ENCODE peak calls at places on chromosomes 4 and X, in nine cellular contexts. R is A549; B is substantia nigra; E is activated CD4-positive, alpha-beta T cell treated with anti-CD3 and anti-CD28 coated beads, Interleukin-2, amount 50 U/mL, for 48 hours; D is G401; L is NAMALWA; U is stimulated activated CD8-positive, alpha-beta memory T cell treated with anti-CD3 and anti-CD28 coated beads, Interleukin-2, amount 100 ng/mL, for 48 hours; H is mammary epithelial cell; Z is psoas muscle. Q is an unnamed sample.

GRCh38 chrX:124093222-124093621 is 131.7 kb downstream of the STAG2 start:
- DNase-seq in R (no peak), B (no peak), E (no peak), D (no peak), L (no peak), U (no peak), H (no peak), Z (no peak), Q (no peak)

GRCh38 chr4:76856183-76856969 is 41.6 kb downstream of the SOWAHB start:
- DNase-seq in R (peak), B (no peak), E (no peak), D (no peak), L (no peak), U (no peak), H (no peak), Z (no peak), Q (no peak)

GRCh38 chr4:184234155-184234554 is 16.5 kb upstream of the ENPP6 start:
- DNase-seq in R (no peak), B (no peak), E (no peak), D (no peak), L (no peak), U (no peak), H (no peak), Z (no peak), Q (no peak)

GRCh38 chr4:169253904-169254303 is 16.9 kb downstream of the SH3RF1 start:
- DNase-seq in R (peak), B (no peak), E (no peak), D (no peak), L (no peak), U (no peak), H (peak), Z (no peak), Q (no peak)

GRCh38 chr4:189001283-189001970 is 862.2 kb downstream of the TRIML1 start:
- DNase-seq in R (no peak), B (no peak), E (no peak), D (no peak), L (peak), U (no peak), H (no peak), Z (no peak), Q (no peak)

GRCh38 chrX:128931071-128931470 is 592.2 kb downstream of the SMARCA1 start:
- DNase-seq in R (no peak), B (no peak), E (no peak), D (no peak), L (no peak), U (no peak), H (no peak), Z (no peak), Q (no peak)

GRCh38 chrX:23828894-23829293 is 45.9 kb downstream of the SAT1 start:
- DNase-seq in R (no peak), B (no peak), E (no peak), D (no peak), L (no peak), U (no peak), H (no peak), Z (no peak), Q (no peak)

GRCh38 chr4:98260047-98260578 is 1.1 kb upstream of the RAP1GDS1 start:
- DNase-seq in R (no peak), B (no peak), E (peak), D (peak), L (peak), U (peak), H (no peak), Z (peak), Q (peak)

GRCh38 chrX:147958316-147958715 is 22.8 kb upstream of the FMR1NB start:
- DNase-seq in R (no peak), B (no peak), E (no peak), D (no peak), L (no peak), U (no peak), H (peak), Z (no peak), Q (no peak)

GRCh38 chr4:20251796-20252655 is at the start of gene SLIT2:
- DNase-seq in R (peak), B (peak), E (peak), D (peak), L (no peak), U (peak), H (peak), Z (peak), Q (peak)

GRCh38 chr4:121822796-121823504 is 733 bp downstream of the CCNA2 start:
- DNase-seq in R (peak), B (no peak), E (peak), D (peak), L (peak), U (no peak), H (peak), Z (no peak), Q (no peak)

GRCh38 chr4:108830509-108831244 is 67.8 kb upstream of the ETNPPL start:
- DNase-seq in R (no peak), B (no peak), E (no peak), D (peak), L (no peak), U (no peak), H (no peak), Z (peak), Q (peak)

GRCh38 chr4:100511906-100512305 is 5.9 kb downstream of the EMCN start:
- DNase-seq in R (no peak), B (no peak), E (no peak), D (no peak), L (no peak), U (no peak), H (no peak), Z (no peak), Q (no peak)

GRCh38 chr4:157225096-157225495 is 4.6 kb downstream of the GRIA2 start:
- DNase-seq in R (no peak), B (no peak), E (no peak), D (no peak), L (no peak), U (no peak), H (no peak), Z (no peak), Q (no peak)

GRCh38 chr4:54802336-54802735 is 144.6 kb downstream of the KIT start:
- DNase-seq in R (no peak), B (no peak), E (no peak), D (no peak), L (no peak), U (no peak), H (no peak), Z (no peak), Q (no peak)